ENCODE peak calls at places on chromosomes 7 and 10, in nine cellular contexts. R is NB4; D is astrocyte of the spinal cord; T is A549; I is upper lobe of right lung; N is CD4-positive, alpha-beta T cell; H is left ventricle myocardium inferior; C is fibroblast of mammary gland; A is IMR-90. L is an unnamed sample.

GRCh38 chr10:83062871-83063270 is 1076.4 kb upstream of the GHITM start:
- DNase-seq in C (no peak), A (no peak), R (no peak), I (no peak), T (no peak), N (no peak), H (no peak), D (no peak), L (no peak)

GRCh38 chr7:138000081-138000701 is 1.7 kb downstream of the CREB3L2 start:
- DNase-seq in I (no peak), C (peak), N (no peak), T (peak), A (peak), R (peak), H (peak), D (peak), L (no peak)

GRCh38 chr10:184911-185310 is 49.7 kb downstream of the ZMYND11 start:
- DNase-seq in T (no peak), H (no peak), I (no peak), D (peak), C (peak), R (no peak), N (no peak), A (peak), L (no peak)

GRCh38 chr10:108901766-108902365 is 1021.4 kb downstream of the XPNPEP1 start:
- DNase-seq in N (no peak), D (no peak), C (no peak), R (no peak), A (no peak), T (no peak), I (no peak), H (no peak), L (no peak)

GRCh38 chr10:1160561-1160961 is 104.4 kb downstream of the WDR37 start:
- DNase-seq in C (no peak), T (no peak), D (no peak), I (peak), H (no peak), A (no peak), R (no peak), N (no peak), L (peak)

GRCh38 chr7:1667566-1668485 is 2.3 kb upstream of the ELFN1 start:
- DNase-seq in R (peak), I (peak), C (no peak), H (no peak), D (no peak), A (no peak), N (no peak), T (no peak), L (peak)

GRCh38 chr10:93071674-93072224 is 1.9 kb upstream of the CYP26A1 start:
- DNase-seq in T (peak), I (peak), A (no peak), H (no peak), D (no peak), C (no peak), R (peak), N (no peak), L (no peak)

GRCh38 chr7:934469-935320 is 19.8 kb downstream of the ADAP1 start:
- DNase-seq in D (no peak), C (no peak), T (no peak), A (no peak), N (no peak), R (no peak), I (peak), H (no peak), L (no peak)

GRCh38 chr7:8147004-8147403 is 115.0 kb downstream of the ICA1 start:
- DNase-seq in H (no peak), T (no peak), I (no peak), A (no peak), C (no peak), N (no peak), R (no peak), D (no peak), L (no peak)

GRCh38 chr10:63738410-63738809 is 217.2 kb downstream of the REEP3 start:
- DNase-seq in T (peak), N (no peak), A (peak), D (peak), C (peak), H (no peak), I (no peak), R (no peak), L (no peak)

GRCh38 chr7:128108129-128108528 is 76.9 kb upstream of the LRRC4 start:
- DNase-seq in C (no peak), R (no peak), N (no peak), I (peak), T (no peak), H (no peak), D (no peak), A (no peak), L (no peak)

GRCh38 chr10:84715911-84716310 is 387.5 kb downstream of the CCSER2 start:
- DNase-seq in I (no peak), D (peak), H (no peak), N (no peak), T (peak), R (peak), A (peak), C (peak), L (no peak)
- TF ChIP-seq CTCF in I (peak), D (peak), H (no peak), N (no peak), T (peak), R (peak), A (peak), C (peak), L (peak)

GRCh38 chr10:47029181-47029971 is 118.1 kb downstream of the PTPN20 start:
- DNase-seq in C (no peak), A (no peak), T (no peak), N (no peak), R (no peak), I (peak), D (no peak), H (no peak), L (peak)

GRCh38 chr10:47030191-47030698 is 119.0 kb downstream of the PTPN20 start:
- DNase-seq in C (no peak), T (no peak), R (no peak), A (no peak), D (no peak), N (no peak), H (no peak), I (peak), L (peak)

GRCh38 chr10:47033081-47033480 is 121.9 kb downstream of the PTPN20 start:
- DNase-seq in H (no peak), T (no peak), A (no peak), R (no peak), I (no peak), D (no peak), N (no peak), C (no peak), L (no peak)

GRCh38 chr10:47031953-47032465 is 120.8 kb downstream of the PTPN20 start:
- DNase-seq in A (peak), C (peak), H (no peak), N (no peak), D (no peak), R (no peak), T (no peak), I (peak), L (no peak)

DNA sequence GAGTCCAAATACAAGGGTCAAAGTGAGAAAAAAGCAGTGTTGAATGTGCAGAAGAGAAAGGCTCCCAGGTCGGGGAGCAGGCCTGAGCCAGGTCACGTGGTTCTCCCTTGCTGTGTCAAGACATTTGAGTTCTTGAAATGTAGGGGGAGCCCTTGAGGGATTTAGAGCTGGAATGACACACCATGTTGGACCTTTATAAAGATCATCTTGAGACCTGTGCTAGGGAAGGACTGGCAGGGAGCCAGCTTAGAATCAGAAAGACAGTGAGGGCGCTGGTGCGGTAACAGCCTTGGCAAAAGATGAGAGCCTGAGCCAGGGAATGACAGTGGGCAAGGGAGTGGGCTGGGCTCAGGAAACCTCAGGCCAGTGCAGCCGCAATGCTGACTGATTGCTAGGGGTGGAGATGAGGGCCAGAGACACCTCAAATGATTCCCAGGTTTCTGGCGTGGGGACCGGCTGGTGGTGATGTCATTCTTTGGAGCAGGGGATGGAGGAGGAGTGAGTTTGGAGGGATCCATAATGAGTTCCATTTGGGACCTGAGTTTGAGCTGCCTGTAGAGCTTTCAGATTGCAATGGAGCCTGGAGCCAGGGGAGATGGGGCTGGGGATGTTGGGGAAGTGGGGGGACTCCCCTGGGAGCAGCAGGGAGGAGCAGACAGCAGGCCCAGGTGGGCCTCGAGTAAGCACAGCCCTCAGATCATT is 120.2 kb downstream of the PTPN20 start:
- DNase-seq in D (no peak), T (peak), I (peak), H (no peak), R (peak), C (peak), N (no peak), A (no peak), L (no peak)
- TF ChIP-seq CTCF in D (no peak), T (no peak), I (no peak), H (no peak), R (peak), C (peak), N (no peak), A (no peak), L (peak)

DNA sequence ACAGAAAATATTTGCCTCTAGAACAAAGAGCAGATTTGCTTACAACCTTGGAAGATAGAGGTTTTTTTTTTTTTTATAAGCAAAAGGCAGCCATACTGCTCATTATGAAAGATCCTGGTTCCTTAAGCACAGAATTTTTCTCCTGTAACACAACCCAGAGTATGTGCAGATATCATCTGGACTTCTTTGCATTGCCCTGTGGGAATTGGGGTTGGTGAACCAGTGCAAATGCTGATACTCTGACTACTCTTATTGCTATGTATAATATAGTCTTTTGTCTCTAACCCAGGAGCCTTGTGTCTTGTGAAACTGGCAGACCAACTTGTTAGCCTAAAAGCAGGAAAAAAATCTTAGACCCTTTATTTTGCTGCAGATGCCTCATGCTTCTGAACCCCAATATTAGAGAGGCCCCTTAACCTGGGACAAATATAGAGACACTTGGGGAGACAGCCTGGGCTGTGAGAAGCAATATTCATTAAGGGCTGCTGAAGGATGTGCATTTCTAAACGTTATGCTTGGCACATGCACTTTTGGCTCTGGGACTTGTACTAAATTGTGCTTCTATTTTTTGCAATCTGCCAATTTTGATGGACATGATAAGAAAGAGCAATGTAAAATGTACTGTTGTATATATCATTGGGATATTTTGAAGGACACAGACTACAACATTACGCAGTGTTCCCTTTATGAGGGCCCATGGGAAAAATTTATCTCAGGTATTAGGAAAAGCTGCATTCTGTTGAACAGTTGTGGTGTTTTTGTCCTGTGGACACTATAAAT is 78.9 kb downstream of the ANLN start:
- DNase-seq in N (no peak), T (no peak), I (no peak), R (no peak), D (no peak), H (no peak), C (peak), A (no peak), L (no peak)
- TF ChIP-seq CTCF in N (no peak), T (no peak), I (no peak), R (no peak), D (no peak), H (no peak), C (no peak), A (no peak), L (no peak)

GRCh38 chr7:89771003-89771636 is 383.1 kb upstream of the STEAP1 start:
- DNase-seq in I (no peak), R (no peak), A (no peak), C (no peak), D (no peak), N (no peak), H (no peak), T (no peak), L (no peak)
- TF ChIP-seq CTCF in I (no peak), R (no peak), A (no peak), C (peak), D (peak), N (no peak), H (no peak), T (no peak), L (peak)

GRCh38 chr7:32858648-32859047 is 32.9 kb downstream of the KBTBD2 start:
- DNase-seq in H (no peak), A (no peak), I (no peak), N (no peak), D (no peak), T (no peak), R (no peak), C (no peak), L (no peak)
- TF ChIP-seq CTCF in H (no peak), A (no peak), I (no peak), N (no peak), D (no peak), T (no peak), R (no peak), C (no peak), L (no peak)

GRCh38 chr7:16431646-16432424 is 10.5 kb upstream of the CRPPA start:
- DNase-seq in H (no peak), C (peak), R (peak), I (no peak), N (no peak), T (peak), A (no peak), D (peak), L (no peak)
- TF ChIP-seq CTCF in H (peak), C (peak), R (peak), I (peak), N (peak), T (peak), A (peak), D (peak), L (peak)

DNA sequence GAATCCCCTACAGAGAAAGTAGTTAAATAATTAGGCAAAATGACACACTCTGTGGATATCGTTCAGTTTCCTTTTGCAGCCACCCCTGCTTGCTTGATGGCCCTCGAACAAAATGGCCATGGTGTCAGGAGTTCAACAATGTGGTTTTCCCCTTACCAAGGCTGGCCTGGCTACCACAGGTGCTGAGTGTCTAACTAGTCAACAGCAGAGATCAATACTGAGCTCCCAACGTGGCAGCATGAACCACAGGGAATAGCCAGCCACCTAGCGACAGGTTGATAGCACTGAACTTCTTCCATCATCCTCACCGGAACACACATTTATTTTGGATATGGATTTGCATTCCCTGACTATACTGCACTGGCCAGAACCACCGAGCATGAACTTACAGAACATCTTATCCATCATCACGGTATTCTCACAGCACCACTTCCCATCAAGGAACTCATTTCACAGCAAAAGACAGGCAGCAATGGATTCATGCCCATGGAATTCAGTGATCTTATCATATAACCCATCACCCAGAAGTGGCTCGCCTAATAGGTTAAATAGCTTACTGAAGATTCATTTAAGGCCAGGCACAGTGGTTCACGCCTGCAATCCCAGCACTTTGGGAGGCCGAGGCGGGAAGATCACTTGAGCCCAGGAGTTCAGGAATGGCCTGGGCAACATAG is 6.3 kb downstream of the C10orf67 start:
- DNase-seq in D (no peak), R (no peak), A (peak), I (no peak), H (no peak), T (peak), N (no peak), C (peak), L (no peak)
- TF ChIP-seq CTCF in D (peak), R (no peak), A (no peak), I (no peak), H (no peak), T (no peak), N (no peak), C (peak), L (peak)